ENCODE peak calls at places on chromosome 18, in nine cellular contexts. R, K, B, F, N, H, S, M and E are unnamed samples.

GRCh38 chr18:79928563-79928960 is 22.9 kb downstream of the SLC66A2 start:
- DNase-seq in R (peak), K (peak), B (no peak), F (no peak), N (peak), H (no peak), S (no peak), M (peak), E (peak)

GRCh38 chr18:48942554-48943261 is 8.1 kb downstream of the SMAD7 start:
- DNase-seq in R (no peak), K (no peak), B (no peak), F (no peak), N (peak), H (peak), S (peak), M (no peak), E (no peak)

GRCh38 chr18:58911766-58912165 is 47.1 kb downstream of the ZNF532 start:
- DNase-seq in R (no peak), K (peak), B (no peak), F (no peak), N (no peak), H (peak), S (no peak), M (no peak), E (no peak)

GRCh38 chr18:25234740-25235345 is 117.1 kb downstream of the ZNF521 start:
- DNase-seq in R (no peak), K (no peak), B (no peak), F (no peak), N (no peak), H (no peak), S (no peak), M (no peak), E (no peak)

GRCh38 chr18:10689231-10689953 is 163.6 kb downstream of the NAPG start:
- DNase-seq in R (no peak), K (no peak), B (no peak), F (no peak), N (no peak), H (no peak), S (no peak), M (no peak), E (no peak)

GRCh38 chr18:59814872-59815271 is 84.9 kb upstream of the PMAIP1 start:
- DNase-seq in R (no peak), K (no peak), B (no peak), F (no peak), N (no peak), H (peak), S (peak), M (no peak), E (no peak)

GRCh38 chr18:24068945-24069693 is 54.6 kb downstream of the TTC39C start:
- DNase-seq in R (no peak), K (no peak), B (no peak), F (no peak), N (no peak), H (no peak), S (no peak), M (no peak), E (no peak)

GRCh38 chr18:64403784-64404498 is 255.1 kb upstream of the LINC00305 start:
- DNase-seq in R (no peak), K (no peak), B (no peak), F (no peak), N (no peak), H (no peak), S (no peak), M (no peak), E (no peak)

GRCh38 chr18:75124551-75124950 is 84.4 kb downstream of the PTGR3 start:
- DNase-seq in R (no peak), K (no peak), B (no peak), F (no peak), N (no peak), H (no peak), S (no peak), M (no peak), E (peak)

GRCh38 chr18:48023334-48024008 is 93.0 kb upstream of the SMAD2 start:
- DNase-seq in R (no peak), K (peak), B (no peak), F (no peak), N (no peak), H (peak), S (peak), M (peak), E (no peak)

GRCh38 chr18:27009293-27009692 is 143.8 kb upstream of the AQP4 start:
- DNase-seq in R (no peak), K (no peak), B (no peak), F (no peak), N (no peak), H (no peak), S (no peak), M (no peak), E (no peak)

GRCh38 chr18:31970617-31971016 is 27.7 kb upstream of the TRAPPC8 start:
- DNase-seq in R (no peak), K (no peak), B (no peak), F (no peak), N (no peak), H (no peak), S (no peak), M (no peak), E (no peak)

GRCh38 chr18:7333163-7333562 is 102.3 kb downstream of the LRRC30 start:
- DNase-seq in R (no peak), K (no peak), B (no peak), F (no peak), N (no peak), H (no peak), S (no peak), M (no peak), E (no peak)

GRCh38 chr18:35618289-35618688 is 36.7 kb downstream of the GALNT1 start:
- DNase-seq in R (no peak), K (no peak), B (no peak), F (no peak), N (no peak), H (no peak), S (no peak), M (no peak), E (no peak)

GRCh38 chr18:60082790-60083189 is 183.0 kb downstream of the PMAIP1 start:
- DNase-seq in R (no peak), K (no peak), B (no peak), F (no peak), N (no peak), H (no peak), S (no peak), M (no peak), E (no peak)

GRCh38 chr18:3016584-3017292 is 3.8 kb upstream of the LPIN2 start:
- DNase-seq in R (no peak), K (no peak), B (no peak), F (no peak), N (no peak), H (no peak), S (no peak), M (no peak), E (peak)

GRCh38 chr18:76450452-76450851 is 44.6 kb downstream of the ZNF516 start:
- DNase-seq in R (peak), K (no peak), B (no peak), F (no peak), N (no peak), H (peak), S (no peak), M (no peak), E (no peak)
- H3K27ac ChIP-seq in R (no peak), K (peak), B (no peak), F (peak), N (peak), H (peak), S (peak), M (peak), E (peak)

DNA sequence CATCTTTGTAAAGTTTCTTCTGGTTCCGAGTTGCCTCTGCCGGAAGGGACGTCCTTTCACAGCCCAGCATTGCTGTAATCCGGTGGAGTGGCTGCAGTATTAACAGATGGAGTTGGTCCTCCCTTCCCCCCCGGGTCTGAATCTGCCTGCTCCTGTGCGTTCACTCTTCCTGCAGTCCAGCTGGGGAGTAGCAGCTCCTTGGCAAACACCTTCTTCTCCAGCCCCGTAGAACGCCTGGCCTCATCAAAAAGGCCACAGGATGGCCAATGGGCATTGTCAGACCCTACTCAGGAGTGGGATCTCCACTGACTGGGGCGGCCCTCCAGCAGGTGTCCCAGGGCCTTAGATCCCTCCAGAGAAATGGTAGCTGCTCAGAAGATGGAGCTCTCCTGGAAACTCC is 234.0 kb downstream of the FAM210A start:
- DNase-seq in R (no peak), K (no peak), B (no peak), F (no peak), N (no peak), H (no peak), S (no peak), M (no peak), E (no peak)
- H3K4me3 ChIP-seq in R (no peak), K (no peak), B (no peak), F (no peak), N (no peak), H (no peak), S (no peak), M (no peak), E (no peak)

DNA sequence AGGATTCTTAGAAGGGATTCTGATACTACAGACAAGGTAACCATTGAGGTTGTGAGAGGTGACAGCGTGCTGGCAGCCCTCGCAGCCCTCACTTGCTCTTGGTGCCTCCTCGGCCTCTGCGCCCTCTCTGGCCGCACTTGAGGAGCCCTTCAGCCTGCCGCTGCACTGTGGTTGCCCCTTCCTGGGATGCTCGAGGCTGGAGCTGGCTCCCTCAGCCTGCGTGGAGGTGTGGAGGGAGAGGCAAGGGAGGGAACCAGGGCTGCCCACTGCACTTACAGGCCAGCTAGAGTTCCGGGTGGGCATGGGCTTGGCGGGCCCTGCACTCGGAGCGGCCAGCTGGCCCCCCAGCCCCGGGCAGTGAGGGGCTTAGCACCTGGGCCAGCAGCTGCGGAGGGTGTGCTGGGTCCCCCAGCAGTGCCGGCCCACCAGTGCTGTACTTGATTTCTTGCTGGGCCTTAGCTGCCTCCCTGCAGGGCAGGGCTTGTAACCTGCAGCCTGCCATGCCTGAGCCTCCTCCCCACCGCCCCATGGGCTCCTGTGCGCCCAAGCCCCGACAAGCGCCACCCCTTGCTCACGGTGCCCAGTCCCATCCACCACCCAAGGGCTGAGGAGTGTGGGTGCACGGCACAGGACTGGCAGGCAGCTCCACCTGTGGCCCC is 23.9 kb upstream of the RIT2 start:
- DNase-seq in R (no peak), K (no peak), B (no peak), F (no peak), N (no peak), H (no peak), S (no peak), M (no peak), E (no peak)
- H3K27ac ChIP-seq in R (no peak), K (no peak), B (no peak), F (no peak), N (no peak), H (no peak), S (no peak), M (no peak), E (no peak)

DNA sequence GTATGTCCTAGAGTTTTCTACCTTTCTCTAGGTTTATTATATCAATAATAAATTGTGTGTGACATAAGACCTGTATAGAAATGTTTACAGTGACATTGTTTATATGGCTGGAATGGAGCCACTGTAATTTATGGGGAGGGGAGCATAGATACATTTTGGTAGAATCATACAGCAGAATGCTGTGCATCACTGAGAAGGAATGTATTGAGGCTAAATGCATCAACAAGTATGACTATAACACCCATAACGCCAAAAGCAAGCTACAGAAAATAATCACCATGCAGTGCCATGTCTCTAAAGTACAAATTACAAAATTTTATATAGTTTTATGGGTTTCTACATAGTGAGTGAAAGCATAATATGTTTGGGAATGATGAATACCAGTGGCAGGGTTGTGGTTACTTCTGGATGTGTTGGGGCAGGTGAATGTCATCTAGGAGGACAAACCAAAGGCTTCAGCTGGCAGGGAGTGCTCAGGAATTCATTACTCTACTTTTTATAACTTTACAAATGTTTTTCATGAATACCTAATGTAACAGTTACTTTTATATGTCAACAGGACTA is 226.0 kb upstream of the NETO1 start:
- DNase-seq in R (no peak), K (no peak), B (no peak), F (no peak), N (no peak), H (no peak), S (peak), M (no peak), E (no peak)
- H3K4me3 ChIP-seq in R (no peak), K (no peak), B (no peak), F (no peak), N (no peak), H (no peak), S (no peak), M (no peak), E (no peak)

GRCh38 chr18:62523255-62523588 is 397 bp downstream of the ZCCHC2 start:
- DNase-seq in R (no peak), K (no peak), B (no peak), F (peak), N (no peak), H (no peak), S (no peak), M (no peak), E (no peak)
- H3K27ac ChIP-seq in R (peak), K (peak), B (peak), F (peak), N (peak), H (peak), S (no peak), M (peak), E (peak)

GRCh38 chr18:62336618-62337017 is 11.5 kb downstream of the TNFRSF11A start:
- DNase-seq in R (no peak), K (no peak), B (no peak), F (no peak), N (no peak), H (no peak), S (no peak), M (no peak), E (no peak)

GRCh38 chr18:62341423-62341920 is 16.4 kb downstream of the TNFRSF11A start:
- DNase-seq in R (no peak), K (no peak), B (no peak), F (no peak), N (no peak), H (no peak), S (no peak), M (no peak), E (no peak)

GRCh38 chr18:62337336-62337735 is 12.2 kb downstream of the TNFRSF11A start:
- DNase-seq in R (no peak), K (no peak), B (no peak), F (no peak), N (no peak), H (no peak), S (no peak), M (no peak), E (no peak)

GRCh38 chr18:62339106-62339988 is 14.2 kb downstream of the TNFRSF11A start:
- DNase-seq in R (peak), K (no peak), B (no peak), F (no peak), N (no peak), H (peak), S (peak), M (no peak), E (no peak)

DNA sequence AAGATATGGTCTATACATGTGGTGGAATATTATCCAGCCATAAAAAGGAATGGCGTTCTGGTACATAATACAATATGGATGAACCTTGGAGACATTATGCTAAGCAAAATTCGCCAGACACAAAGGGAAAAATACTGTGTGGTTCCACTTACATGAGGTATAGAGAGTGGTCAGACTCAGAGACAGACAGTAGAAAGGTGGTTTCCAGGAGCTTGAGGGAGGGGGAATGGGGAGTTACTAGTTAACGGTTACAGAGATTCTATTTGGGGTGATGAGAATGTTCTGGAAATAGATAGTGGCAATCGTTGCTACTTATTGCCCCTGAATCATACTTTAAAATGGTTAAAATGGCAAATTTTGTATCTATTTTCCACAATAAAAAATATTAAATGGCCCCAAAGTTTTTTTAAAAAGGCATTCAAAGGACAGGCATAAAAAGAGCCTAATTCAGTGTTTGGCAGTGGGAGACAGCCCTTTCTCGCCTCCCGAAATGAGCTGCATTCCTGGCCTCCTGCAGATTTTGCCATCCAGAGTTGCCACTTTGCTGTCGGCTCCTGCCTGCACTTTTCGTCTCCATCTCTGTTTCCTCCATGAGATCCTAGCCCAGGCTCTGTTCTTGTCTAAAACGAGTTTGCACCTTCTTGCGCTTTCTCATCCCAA is 13.5 kb downstream of the TNFRSF11A start:
- DNase-seq in R (no peak), K (no peak), B (no peak), F (no peak), N (no peak), H (no peak), S (no peak), M (no peak), E (no peak)
- H3K4me3 ChIP-seq in R (no peak), K (no peak), B (no peak), F (no peak), N (no peak), H (no peak), S (no peak), M (no peak), E (no peak)

DNA sequence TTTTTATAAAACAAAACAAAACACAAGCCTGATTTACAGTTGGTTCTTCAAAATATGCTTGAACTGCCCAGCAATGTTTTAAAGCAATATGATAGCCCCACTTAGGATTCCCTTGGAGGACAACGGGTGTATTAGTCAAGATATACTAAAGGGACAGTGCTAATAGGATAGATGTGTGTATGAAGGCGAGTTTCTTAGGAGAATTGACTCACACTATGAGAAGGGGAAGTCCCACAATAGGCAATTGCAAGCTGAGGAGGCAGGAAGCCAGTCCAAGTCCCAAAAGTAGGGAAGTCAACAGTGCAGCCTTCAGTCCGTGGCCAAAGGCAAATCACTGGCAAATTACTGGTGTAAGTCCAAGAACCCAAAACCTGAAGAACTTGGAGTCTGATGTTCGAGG is 167.9 kb downstream of the CBLN2 start:
- DNase-seq in R (no peak), K (no peak), B (no peak), F (no peak), N (no peak), H (no peak), S (no peak), M (no peak), E (no peak)
- H3K27ac ChIP-seq in R (no peak), K (no peak), B (no peak), F (no peak), N (no peak), H (no peak), S (no peak), M (no peak), E (no peak)

GRCh38 chr18:76619342-76620315 is 124.6 kb upstream of the ZNF516 start:
- DNase-seq in R (peak), K (peak), B (no peak), F (no peak), N (peak), H (peak), S (peak), M (peak), E (peak)
- H3K4me3 ChIP-seq in R (no peak), K (peak), B (no peak), F (peak), N (peak), H (peak), S (peak), M (peak), E (peak)

GRCh38 chr18:55381277-55381676 is 206.7 kb downstream of the TCF4 start:
- DNase-seq in R (no peak), K (no peak), B (no peak), F (no peak), N (no peak), H (peak), S (peak), M (no peak), E (no peak)
- H3K27ac ChIP-seq in R (no peak), K (no peak), B (no peak), F (no peak), N (no peak), H (no peak), S (no peak), M (no peak), E (no peak)

DNA sequence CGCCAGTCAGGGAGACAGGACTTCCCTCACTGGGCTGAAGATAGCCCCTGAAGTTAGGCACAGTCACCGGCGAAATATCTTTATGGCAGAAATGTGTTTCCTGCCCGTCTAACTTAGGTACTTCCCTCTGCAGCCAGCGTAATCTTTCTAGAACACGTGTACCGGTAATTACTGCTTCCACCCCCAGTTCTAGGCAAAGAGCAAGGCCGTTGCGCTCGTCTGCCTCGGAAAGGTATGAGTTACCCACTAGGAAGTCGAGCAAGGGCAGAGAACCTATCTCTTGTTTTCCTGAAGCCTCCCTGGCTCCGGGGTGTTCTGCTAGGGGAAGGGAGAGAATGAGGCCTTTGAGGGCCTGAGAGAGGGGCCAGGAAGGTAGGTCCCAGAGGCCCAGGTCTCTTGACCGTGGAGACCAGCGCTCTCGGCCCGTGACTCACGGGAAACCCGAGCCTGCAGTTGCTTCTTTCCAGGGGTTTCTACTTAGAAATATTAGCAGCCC is 70.0 kb downstream of the TWSG1 start:
- DNase-seq in R (no peak), K (no peak), B (no peak), F (no peak), N (no peak), H (peak), S (no peak), M (no peak), E (no peak)
- H3K4me3 ChIP-seq in R (no peak), K (peak), B (peak), F (no peak), N (no peak), H (no peak), S (no peak), M (peak), E (no peak)